ENCODE peak calls at places on chromosomes 13 and 19, in ten cellular contexts. O is body of pancreas, Z is esophagus squamous epithelium, E is Peyer's patch, M is adrenal gland, J is tibial nerve, Y is HepG2, I is A549, D is sigmoid colon, A is upper lobe of left lung. G is an unnamed sample.

GRCh38 chr13:44516771-44517170 is 59.4 kb downstream of the TSC22D1 start:
- DNase-seq in A (no peak), I (no peak), D (no peak), E (no peak), O (no peak), M (no peak), Y (no peak), Z (no peak), J (no peak), G (no peak)

GRCh38 chr19:51994048-51994644 is 7.5 kb upstream of the ZNF350 start:
- DNase-seq in I (no peak), A (no peak), O (no peak), Z (no peak), J (no peak), D (no peak), M (no peak), E (no peak), Y (no peak), G (no peak)

GRCh38 chr13:110777251-110777820 is 63.8 kb downstream of the ING1 start:
- DNase-seq in E (no peak), D (no peak), A (no peak), O (no peak), J (no peak), I (no peak), M (no peak), Y (peak; percentile 69), Z (no peak), G (no peak)

GRCh38 chr13:79604752-79605151 is 123.8 kb downstream of the NDFIP2 start:
- DNase-seq in Z (no peak), E (no peak), Y (no peak), O (no peak), A (no peak), M (no peak), I (no peak), D (no peak), J (no peak), G (no peak)

GRCh38 chr13:41224113-41225110 is 30.0 kb upstream of the KBTBD7 start:
- DNase-seq in M (no peak), A (no peak), J (no peak), E (no peak), Y (no peak), Z (no peak), O (no peak), I (no peak), D (no peak), G (no peak)

GRCh38 chr13:48151766-48152165 is 56.9 kb upstream of the MED4 start:
- DNase-seq in E (no peak), O (no peak), J (no peak), Y (no peak), I (no peak), M (no peak), D (no peak), Z (no peak), A (no peak), G (no peak)

GRCh38 chr19:56162258-56162657 is 13.6 kb upstream of the GALP start:
- DNase-seq in D (no peak), O (no peak), M (no peak), Z (no peak), A (no peak), E (no peak), I (no peak), J (no peak), Y (no peak), G (no peak)

GRCh38 chr13:24619302-24619701 is 60.9 kb upstream of the ATP12A start:
- DNase-seq in I (no peak), J (no peak), A (no peak), O (no peak), E (no peak), D (no peak), Z (no peak), M (no peak), Y (no peak), G (no peak)

GRCh38 chr19:53868091-53868891 is 608 bp downstream of the MYADM start:
- DNase-seq in O (peak; percentile 55), J (no peak), Z (no peak), M (peak; percentile 66), I (peak; percentile 80), D (peak; percentile 89), E (peak; percentile 70), A (peak; percentile 66), Y (peak; percentile 47), G (peak; percentile 95)

GRCh38 chr13:27401210-27401609 is 23.2 kb upstream of the GTF3A start:
- DNase-seq in D (no peak), Y (no peak), Z (no peak), E (peak; percentile 54), I (no peak), O (peak; percentile 26), A (peak; percentile 52), M (no peak), J (no peak), G (no peak)

GRCh38 chr19:36113895-36114762 is 546 bp downstream of the POLR2I start:
- DNase-seq in E (peak; percentile 51), Z (no peak), M (peak; percentile 64), D (no peak), I (peak; percentile 67), O (peak; percentile 16), A (peak; percentile 30), Y (no peak), J (peak; percentile 22), G (peak; percentile 90)

GRCh38 chr13:33763021-33763420 is 54.9 kb upstream of the RFC3 start:
- DNase-seq in J (no peak), E (no peak), M (no peak), I (no peak), D (no peak), Z (no peak), Y (no peak), A (no peak), O (no peak), G (no peak)

GRCh38 chr13:48319458-48320395 is 16.2 kb downstream of the RB1 start:
- DNase-seq in A (no peak), Z (no peak), J (no peak), M (no peak), D (no peak), I (no peak), Y (no peak), E (no peak), O (no peak), G (no peak)

GRCh38 chr19:29665826-29666633 is 769 bp downstream of the PLEKHF1 start:
- DNase-seq in O (peak; percentile 40), J (no peak), I (no peak), A (no peak), Z (no peak), D (peak; percentile 88), M (peak; percentile 68), Y (no peak), E (peak; percentile 58), G (peak; percentile 89)

GRCh38 chr19:49631610-49632192 is 8.2 kb downstream of the RRAS start:
- DNase-seq in O (no peak), J (no peak), I (no peak), A (no peak), M (no peak), D (no peak), E (no peak), Y (no peak), Z (no peak), G (no peak)

GRCh38 chr13:75372517-75372916 is 109.5 kb downstream of the TBC1D4 start:
- DNase-seq in D (no peak), Y (peak; percentile 44), E (no peak), A (no peak), O (peak; percentile 43), I (peak; percentile 41), J (peak; percentile 70), Z (no peak), M (no peak), G (no peak)

GRCh38 chr19:6736169-6736916 is 1.0 kb downstream of the GPR108 start:
- DNase-seq in E (peak; percentile 91), J (peak; percentile 59), O (peak; percentile 89), I (peak; percentile 87), Z (peak; percentile 45), M (peak; percentile 92), Y (peak; percentile 81), D (peak; percentile 93), A (peak; percentile 87), G (peak; percentile 77)
- TF ChIP-seq POLR2A in E (no peak), J (peak; percentile 22), O (peak; percentile 34), I (peak; percentile 15), Z (peak; percentile 22), M (peak; percentile 79), Y (peak; percentile 49), D (no peak), A (no peak), G (no peak)

GRCh38 chr19:44725684-44726083 is 22.8 kb upstream of the BCL3 start:
- DNase-seq in I (no peak), J (no peak), O (peak; percentile 25), Z (no peak), E (no peak), Y (no peak), A (no peak), D (no peak), M (no peak), G (no peak)
- TF ChIP-seq CTCF in I (no peak), J (no peak), O (no peak), Z (no peak), E (no peak), Y (no peak), A (no peak), D (no peak), M (no peak), G (no peak)

GRCh38 chr13:37666036-37666435 is 67.5 kb upstream of the POSTN start:
- DNase-seq in O (no peak), A (no peak), Y (no peak), E (no peak), D (no peak), M (no peak), J (no peak), Z (no peak), I (no peak), G (no peak)
- TF ChIP-seq POLR2A in O (no peak), A (no peak), Y (no peak), E (no peak), D (no peak), M (no peak), J (no peak), Z (no peak), I (no peak), G (no peak)

GRCh38 chr19:40053491-40053890 is 2.5 kb downstream of the ZNF780B start:
- DNase-seq in Y (no peak), M (no peak), O (no peak), A (no peak), Z (no peak), E (no peak), J (no peak), I (no peak), D (no peak), G (no peak)
- TF ChIP-seq CTCF in Y (no peak), M (no peak), O (no peak), A (no peak), Z (no peak), E (no peak), J (no peak), I (no peak), D (no peak), G (no peak)

DNA sequence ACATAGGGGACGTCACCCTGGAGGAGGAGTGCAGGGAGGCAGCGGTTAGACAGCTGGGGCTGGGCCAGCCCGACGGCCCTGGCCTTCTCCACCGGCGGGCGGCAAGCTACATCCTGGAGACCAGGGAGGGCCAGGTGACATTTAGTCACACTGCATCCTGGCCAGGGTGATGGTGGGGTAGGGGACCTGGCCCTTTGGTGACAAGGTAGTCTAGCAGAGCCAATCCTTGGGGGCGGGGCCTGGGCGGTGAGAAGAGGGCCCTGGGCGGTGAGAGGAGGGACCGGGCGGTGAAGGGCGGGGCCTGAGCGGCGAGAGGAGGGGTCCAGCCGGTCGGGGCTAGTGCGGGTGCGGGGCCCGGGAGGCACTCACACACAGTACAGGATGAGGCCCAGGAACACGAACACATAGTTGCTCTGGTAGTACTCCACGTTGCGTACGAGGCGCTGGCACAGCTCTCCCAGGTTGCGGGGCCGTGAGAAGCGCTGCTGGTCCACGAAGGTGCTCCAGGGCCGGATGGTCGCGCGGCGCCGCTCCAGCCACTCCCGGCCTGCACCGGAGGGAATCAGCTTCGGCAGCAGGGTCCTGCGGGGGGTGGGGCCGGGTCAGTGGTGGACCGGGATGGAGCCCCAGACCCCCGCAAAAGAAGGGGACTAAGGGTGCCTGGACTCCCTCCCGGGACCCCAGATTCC is 610 bp downstream of the RABAC1 start:
- DNase-seq in D (peak; percentile 90), J (peak; percentile 78), M (peak; percentile 89), Z (peak; percentile 31), I (peak; percentile 87), O (peak; percentile 90), E (peak; percentile 96), Y (peak; percentile 64), A (peak; percentile 96), G (peak; percentile 73)
- TF ChIP-seq POLR2A in D (no peak), J (peak; percentile 44), M (peak; percentile 50), Z (peak; percentile 10), I (peak; percentile 95), O (peak; percentile 75), E (peak; percentile 59), Y (peak; percentile 83), A (peak; percentile 73), G (no peak)